ENCODE peak calls at places on chromosomes 4 and X, in nine cellular contexts. U is activated CD4-positive, alpha-beta T cell treated with anti-CD3 and anti-CD28 coated beads for 36 hours; F is fibroblast of the aortic adventitia; W is HFFc6; P is EL; R is NCI-H1417; N is nucleus accumbens; X is left lobe of liver; C is heart left ventricle. B is an unnamed sample.

GRCh38 chr4:155666701-155667537 is at the start of gene GUCY1A1:
- DNase-seq in U (peak), F (peak), W (no peak), P (peak), R (peak), N (peak), X (peak), C (peak), B (peak)

GRCh38 chr4:126583509-126583908 is 1049.2 kb upstream of the INTU start:
- DNase-seq in U (no peak), F (peak), W (peak), P (peak), R (peak), N (no peak), X (no peak), C (no peak), B (no peak)

GRCh38 chrX:43166874-43167273 is 388.9 kb upstream of the PPP1R2C start:
- DNase-seq in U (no peak), F (no peak), W (no peak), P (no peak), R (peak), N (no peak), X (no peak), C (no peak), B (no peak)

GRCh38 chr4:147006229-147006628 is 60.6 kb upstream of the TTC29 start:
- DNase-seq in U (no peak), F (no peak), W (no peak), P (no peak), R (no peak), N (no peak), X (no peak), C (no peak), B (no peak)

GRCh38 chrX:2549874-2550273 is 49.1 kb upstream of the DHRSX start:
- DNase-seq in U (no peak), F (no peak), W (no peak), P (no peak), R (peak), N (no peak), X (no peak), C (no peak), B (no peak)

GRCh38 chrX:98956014-98956413 is 1454.1 kb downstream of the PCDH19 start:
- DNase-seq in U (no peak), F (no peak), W (no peak), P (no peak), R (no peak), N (no peak), X (no peak), C (no peak), B (no peak)

GRCh38 chr4:139887962-139888735 is 222.5 kb downstream of the MGST2 start:
- DNase-seq in U (no peak), F (no peak), W (no peak), P (no peak), R (peak), N (no peak), X (no peak), C (no peak), B (no peak)

GRCh38 chr4:25351777-25352421 is 25.2 kb upstream of the ANAPC4 start:
- DNase-seq in U (no peak), F (peak), W (peak), P (peak), R (no peak), N (no peak), X (no peak), C (no peak), B (no peak)

GRCh38 chr4:181659202-181659601 is 584.0 kb upstream of the TENM3 start:
- DNase-seq in U (no peak), F (peak), W (no peak), P (no peak), R (no peak), N (no peak), X (no peak), C (no peak), B (no peak)

GRCh38 chr4:79638735-79639134 is 230.7 kb upstream of the GK2 start:
- DNase-seq in U (no peak), F (no peak), W (no peak), P (no peak), R (peak), N (no peak), X (no peak), C (no peak), B (no peak)

GRCh38 chrX:150942958-150943594 is 40.1 kb upstream of the HMGB3 start:
- DNase-seq in U (no peak), F (no peak), W (no peak), P (no peak), R (peak), N (no peak), X (no peak), C (no peak), B (no peak)

GRCh38 chr4:173119818-173120217 is 48.8 kb upstream of the GALNT7 start:
- DNase-seq in U (no peak), F (no peak), W (no peak), P (no peak), R (peak), N (no peak), X (no peak), C (no peak), B (no peak)

GRCh38 chrX:46710425-46710824 is 48.5 kb downstream of the SLC9A7 start:
- DNase-seq in U (no peak), F (peak), W (peak), P (peak), R (no peak), N (no peak), X (no peak), C (no peak), B (no peak)

GRCh38 chrX:72358313-72358712 is 52.6 kb upstream of the CITED1 start:
- DNase-seq in U (no peak), F (no peak), W (peak), P (peak), R (no peak), N (no peak), X (no peak), C (no peak), B (no peak)

GRCh38 chr4:182531555-182532162 is 288.5 kb downstream of the TENM3 start:
- DNase-seq in U (no peak), F (no peak), W (no peak), P (no peak), R (no peak), N (no peak), X (no peak), C (no peak), B (no peak)

GRCh38 chr4:95129708-95130343 is 372.1 kb downstream of the BMPR1B start:
- DNase-seq in U (peak), F (peak), W (peak), P (peak), R (no peak), N (no peak), X (no peak), C (peak), B (no peak)

GRCh38 chr4:148776944-148777343 is 334.7 kb upstream of the NR3C2 start:
- DNase-seq in U (no peak), F (peak), W (no peak), P (peak), R (no peak), N (no peak), X (no peak), C (no peak), B (no peak)

GRCh38 chr4:186832906-186833305 is 109.2 kb upstream of the FAT1 start:
- DNase-seq in U (no peak), F (peak), W (peak), P (no peak), R (no peak), N (no peak), X (no peak), C (no peak), B (no peak)

GRCh38 chrX:45267007-45267406 is 66.3 kb upstream of the DIPK2B start:
- DNase-seq in U (no peak), F (no peak), W (no peak), P (no peak), R (peak), N (no peak), X (no peak), C (no peak), B (no peak)

GRCh38 chr4:13349096-13349495 is 135.0 kb downstream of the RAB28 start:
- DNase-seq in U (no peak), F (peak), W (peak), P (peak), R (no peak), N (no peak), X (no peak), C (no peak), B (no peak)

GRCh38 chr4:115082633-115083032 is 30.8 kb downstream of the NDST4 start:
- DNase-seq in U (no peak), F (no peak), W (no peak), P (no peak), R (no peak), N (no peak), X (no peak), C (no peak), B (no peak)

GRCh38 chrX:70129811-70130210 is 3.4 kb upstream of the IGBP1 start:
- DNase-seq in U (no peak), F (peak), W (no peak), P (peak), R (no peak), N (no peak), X (no peak), C (no peak), B (no peak)

GRCh38 chr4:54268151-54268550 is 39.1 kb downstream of the PDGFRA start:
- DNase-seq in U (no peak), F (peak), W (peak), P (peak), R (no peak), N (no peak), X (no peak), C (no peak), B (no peak)

GRCh38 chr4:150982557-150983233 is 32.4 kb downstream of the LRBA start:
- DNase-seq in U (no peak), F (no peak), W (peak), P (no peak), R (no peak), N (no peak), X (no peak), C (no peak), B (no peak)

GRCh38 chr4:10622728-10623127 is 61.8 kb downstream of the CLNK start:
- DNase-seq in U (no peak), F (no peak), W (no peak), P (no peak), R (peak), N (no peak), X (no peak), C (no peak), B (no peak)

GRCh38 chrX:3129256-3129655 is 88.0 kb downstream of the ARSF start:
- DNase-seq in U (no peak), F (peak), W (no peak), P (no peak), R (no peak), N (no peak), X (no peak), C (no peak), B (no peak)

GRCh38 chrX:374566-374965 is 12.1 kb downstream of the PPP2R3B start:
- DNase-seq in U (no peak), F (no peak), W (no peak), P (peak), R (no peak), N (no peak), X (no peak), C (no peak), B (no peak)

B was measured in head of caudate nucleus.